ENCODE peak calls at places on chromosomes 6 and 20, in eight cellular contexts. X, L, D, H, Y, B, V and T are unnamed samples.

GRCh38 chr6:128112494-128112893 is 211.6 kb upstream of the THEMIS start:
- DNase-seq in X (no peak), L (no peak), D (no peak), H (no peak), Y (no peak), B (no peak), V (no peak), T (no peak)

GRCh38 chr20:64194269-64194668 is 30.0 kb downstream of the MYT1 start:
- DNase-seq in X (no peak), L (no peak), D (no peak), H (no peak), Y (no peak), B (no peak), V (no peak), T (no peak)

GRCh38 chr6:118100763-118101162 is 193.7 kb downstream of the SLC35F1 start:
- DNase-seq in X (no peak), L (no peak), D (no peak), H (no peak), Y (no peak), B (no peak), V (no peak), T (no peak)

GRCh38 chr6:56713285-56713684 is 70.6 kb upstream of the DST start:
- DNase-seq in X (peak; percentile 84), L (no peak), D (no peak), H (no peak), Y (no peak), B (no peak), V (no peak), T (no peak)

GRCh38 chr6:32298632-32299336 is 72.9 kb downstream of the TSBP1 start:
- DNase-seq in X (peak; percentile 21), L (no peak), D (no peak), H (no peak), Y (peak; percentile 18), B (no peak), V (no peak), T (no peak)

GRCh38 chr20:49696594-49696993 is 17.1 kb downstream of the B4GALT5 start:
- DNase-seq in X (no peak), L (no peak), D (no peak), H (no peak), Y (no peak), B (no peak), V (no peak), T (no peak)

GRCh38 chr6:125747589-125748533 is 1.6 kb upstream of the HEY2 start:
- DNase-seq in X (peak; percentile 77), L (peak; percentile 47), D (peak; percentile 22), H (no peak), Y (no peak), B (peak; percentile 89), V (peak; percentile 71), T (peak; percentile 31)

GRCh38 chr20:21556398-21556797 is 42.5 kb upstream of the NKX2-2 start:
- DNase-seq in X (no peak), L (no peak), D (no peak), H (no peak), Y (no peak), B (no peak), V (no peak), T (no peak)

GRCh38 chr20:47551841-47552240 is 50.2 kb downstream of the NCOA3 start:
- DNase-seq in X (no peak), L (no peak), D (no peak), H (no peak), Y (no peak), B (peak; percentile 60), V (no peak), T (no peak)

GRCh38 chr20:5751856-5752255 is 1.7 kb downstream of the SHLD1 start:
- DNase-seq in X (no peak), L (no peak), D (no peak), H (no peak), Y (no peak), B (no peak), V (no peak), T (no peak)

GRCh38 chr6:1015819-1016218 is 296.1 kb upstream of the FOXQ1 start:
- DNase-seq in X (no peak), L (no peak), D (no peak), H (no peak), Y (no peak), B (no peak), V (no peak), T (no peak)

GRCh38 chr6:27679308-27679967 is 206.5 kb upstream of the ZNF184 start:
- DNase-seq in X (no peak), L (no peak), D (no peak), H (no peak), Y (no peak), B (no peak), V (no peak), T (no peak)

GRCh38 chr6:138104618-138105213 is 2.5 kb downstream of the PERP start:
- DNase-seq in X (no peak), L (no peak), D (no peak), H (no peak), Y (no peak), B (no peak), V (no peak), T (no peak)